ENCODE peak calls at places on chromosomes 6 and 20, in seven cellular contexts. L, G, H, Q, Z, B and E are unnamed samples.

GRCh38 chr6:90406957-90407356 is 110.3 kb upstream of the BACH2 start:
- DNase-seq in L (peak), G (peak), H (no peak), Q (peak), Z (no peak), B (no peak), E (no peak)

GRCh38 chr20:24694157-24694726 is 224.8 kb downstream of the SYNDIG1 start:
- DNase-seq in L (no peak), G (no peak), H (no peak), Q (no peak), Z (peak), B (no peak), E (no peak)

GRCh38 chr6:43009124-43009523 is 4.6 kb downstream of the MEA1 start:
- DNase-seq in L (peak), G (peak), H (no peak), Q (peak), Z (no peak), B (peak), E (no peak)

GRCh38 chr6:93580441-93580840 is 161.1 kb upstream of the EPHA7 start:
- DNase-seq in L (no peak), G (no peak), H (no peak), Q (no peak), Z (no peak), B (no peak), E (no peak)

GRCh38 chr6:24504642-24505586 is 10.1 kb downstream of the ALDH5A1 start:
- DNase-seq in L (no peak), G (no peak), H (no peak), Q (peak), Z (no peak), B (no peak), E (no peak)

GRCh38 chr6:125004198-125004597 is 42.0 kb downstream of the RNF217 start:
- DNase-seq in L (no peak), G (no peak), H (no peak), Q (peak), Z (no peak), B (peak), E (no peak)

GRCh38 chr6:51214442-51214841 is 395.8 kb downstream of the TFAP2B start:
- DNase-seq in L (peak), G (no peak), H (no peak), Q (no peak), Z (no peak), B (no peak), E (no peak)

GRCh38 chr20:6693178-6693807 is 74.2 kb upstream of the BMP2 start:
- DNase-seq in L (no peak), G (no peak), H (no peak), Q (no peak), Z (no peak), B (no peak), E (no peak)

GRCh38 chr6:1995521-1996110 is 249.8 kb downstream of the GMDS start:
- DNase-seq in L (peak), G (peak), H (no peak), Q (no peak), Z (no peak), B (no peak), E (no peak)

GRCh38 chr6:7138921-7139358 is 31.2 kb downstream of the RREB1 start:
- DNase-seq in L (peak), G (no peak), H (no peak), Q (no peak), Z (peak), B (no peak), E (no peak)

GRCh38 chr6:20448828-20449227 is 47.1 kb downstream of the E2F3 start:
- DNase-seq in L (no peak), G (no peak), H (no peak), Q (no peak), Z (no peak), B (no peak), E (no peak)

GRCh38 chr20:62572980-62573379 is 69.3 kb upstream of the SLCO4A1 start:
- DNase-seq in L (peak), G (no peak), H (no peak), Q (no peak), Z (no peak), B (no peak), E (no peak)

GRCh38 chr6:31967926-31968320 is 4.0 kb downstream of the DXO start:
- DNase-seq in L (no peak), G (no peak), H (no peak), Q (no peak), Z (no peak), B (no peak), E (no peak)

GRCh38 chr20:51319522-51319921 is 223.0 kb downstream of the NFATC2 start:
- DNase-seq in L (no peak), G (no peak), H (no peak), Q (no peak), Z (no peak), B (no peak), E (no peak)

GRCh38 chr20:5331340-5331739 is 14.6 kb upstream of the PROKR2 start:
- DNase-seq in L (no peak), G (no peak), H (no peak), Q (no peak), Z (no peak), B (no peak), E (no peak)

GRCh38 chr6:144285798-144286502 is 815 bp downstream of the UTRN start:
- DNase-seq in L (peak), G (peak), H (no peak), Q (peak), Z (peak), B (peak), E (no peak)

DNA sequence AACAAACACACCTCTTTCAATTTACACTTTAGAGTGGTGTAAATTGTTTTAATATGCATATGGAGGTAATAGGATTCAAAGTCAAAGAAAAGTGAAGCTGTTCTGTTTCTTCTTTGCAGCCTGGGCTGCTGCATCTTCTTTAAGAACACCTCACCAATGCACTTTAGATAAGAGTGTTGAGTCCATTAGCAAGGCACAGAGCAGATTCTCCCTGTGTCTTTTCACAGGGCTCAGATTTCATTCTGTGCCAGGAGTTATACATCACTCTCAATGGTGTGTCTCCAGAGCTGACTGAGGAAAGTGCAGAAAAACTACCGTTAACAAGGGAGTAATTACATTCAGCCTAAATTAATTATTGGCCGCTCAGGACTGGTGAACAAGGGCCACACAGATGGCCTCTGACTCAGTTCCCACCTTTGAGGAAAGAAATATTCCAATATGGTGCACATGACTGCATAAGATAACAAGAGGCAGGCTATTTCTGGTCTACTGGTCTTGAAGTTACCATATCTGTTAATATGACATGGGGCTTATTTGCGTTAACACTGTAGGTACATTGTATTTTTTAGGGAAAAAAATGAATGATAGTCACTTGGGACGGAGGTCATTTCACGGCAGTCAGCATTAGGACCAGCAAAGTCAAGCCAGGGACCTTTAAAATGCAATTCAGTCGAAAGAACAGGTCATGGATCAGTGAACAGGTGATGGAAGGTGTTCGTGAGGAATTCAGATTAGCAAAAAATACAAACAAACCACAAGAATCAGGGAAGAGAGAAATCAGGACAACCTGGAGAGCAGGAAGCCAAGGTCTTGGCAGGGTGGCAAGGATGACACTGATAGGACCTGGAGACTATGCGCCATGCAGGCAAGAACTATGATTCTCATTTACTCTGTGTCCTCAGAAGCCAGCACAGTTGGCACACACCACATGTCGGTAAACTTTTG is 203.7 kb downstream of the TBX18 start:
- DNase-seq in L (peak), G (no peak), H (no peak), Q (no peak), Z (no peak), B (no peak), E (no peak)
- H3K4ac ChIP-seq in L (no peak), G (no peak), H (no peak), Q (no peak), Z (no peak), B (no peak), E (no peak)

DNA sequence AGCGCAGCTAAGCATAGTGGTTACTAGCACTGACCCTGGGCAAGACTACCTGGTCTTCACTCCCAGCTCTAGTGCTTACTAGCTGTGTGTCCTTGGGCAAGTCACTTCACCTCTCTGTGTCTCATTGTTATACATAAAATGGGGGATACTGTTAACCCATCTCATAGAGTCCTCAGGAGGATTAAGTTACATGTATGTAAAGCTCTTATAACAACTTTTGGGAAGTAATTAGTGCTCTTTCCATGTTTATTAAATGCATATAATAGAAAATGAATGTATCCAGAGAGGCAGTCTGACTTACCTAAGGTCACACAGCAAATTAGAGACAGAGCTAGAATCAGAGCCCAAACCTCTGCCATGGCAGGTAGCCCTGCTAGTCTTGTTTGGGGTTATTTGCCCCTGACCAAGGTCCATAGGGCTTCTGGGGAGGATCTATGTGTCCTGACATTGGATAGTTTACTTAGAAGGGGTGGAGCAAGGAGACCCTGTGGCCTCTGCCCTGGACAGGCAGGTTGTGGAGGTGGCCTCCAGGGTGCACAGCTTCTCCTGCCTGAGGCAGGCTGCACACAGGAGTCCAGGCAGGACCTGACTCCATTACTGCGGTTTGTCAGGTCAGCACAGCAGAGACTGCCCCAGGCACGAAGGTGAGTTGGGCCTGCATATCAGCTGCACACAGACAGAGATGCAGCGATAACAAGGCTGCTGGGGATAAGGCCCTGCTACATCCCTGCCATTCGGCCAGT is 8.4 kb upstream of the MAPK13 start:
- DNase-seq in L (no peak), G (no peak), H (no peak), Q (peak), Z (no peak), B (no peak), E (no peak)
- H2AK5ac ChIP-seq in L (no peak), G (no peak), H (no peak), Q (no peak), Z (no peak), B (no peak), E (no peak)

GRCh38 chr6:139423970-139424667 is 49.7 kb upstream of the CITED2 start:
- DNase-seq in L (no peak), G (no peak), H (no peak), Q (no peak), Z (no peak), B (no peak), E (no peak)
- H3K4ac ChIP-seq in L (no peak), G (no peak), H (no peak), Q (no peak), Z (no peak), B (no peak), E (no peak)

GRCh38 chr6:121157913-121158312 is 176.4 kb downstream of the TBC1D32 start:
- DNase-seq in L (no peak), G (peak), H (no peak), Q (no peak), Z (no peak), B (no peak), E (no peak)

GRCh38 chr6:121158438-121158837 is 175.8 kb downstream of the TBC1D32 start:
- DNase-seq in L (no peak), G (peak), H (no peak), Q (no peak), Z (no peak), B (no peak), E (no peak)

GRCh38 chr6:121158924-121159323 is 175.4 kb downstream of the TBC1D32 start:
- DNase-seq in L (no peak), G (no peak), H (no peak), Q (no peak), Z (no peak), B (no peak), E (no peak)

GRCh38 chr6:121161881-121162280 is 172.4 kb downstream of the TBC1D32 start:
- DNase-seq in L (no peak), G (no peak), H (no peak), Q (no peak), Z (no peak), B (no peak), E (no peak)

GRCh38 chr6:121160276-121160675 is 174.0 kb downstream of the TBC1D32 start:
- DNase-seq in L (no peak), G (no peak), H (no peak), Q (no peak), Z (no peak), B (no peak), E (no peak)
- H2AK5ac ChIP-seq in L (no peak), G (no peak), H (no peak), Q (no peak), Z (no peak), B (no peak), E (no peak)

DNA sequence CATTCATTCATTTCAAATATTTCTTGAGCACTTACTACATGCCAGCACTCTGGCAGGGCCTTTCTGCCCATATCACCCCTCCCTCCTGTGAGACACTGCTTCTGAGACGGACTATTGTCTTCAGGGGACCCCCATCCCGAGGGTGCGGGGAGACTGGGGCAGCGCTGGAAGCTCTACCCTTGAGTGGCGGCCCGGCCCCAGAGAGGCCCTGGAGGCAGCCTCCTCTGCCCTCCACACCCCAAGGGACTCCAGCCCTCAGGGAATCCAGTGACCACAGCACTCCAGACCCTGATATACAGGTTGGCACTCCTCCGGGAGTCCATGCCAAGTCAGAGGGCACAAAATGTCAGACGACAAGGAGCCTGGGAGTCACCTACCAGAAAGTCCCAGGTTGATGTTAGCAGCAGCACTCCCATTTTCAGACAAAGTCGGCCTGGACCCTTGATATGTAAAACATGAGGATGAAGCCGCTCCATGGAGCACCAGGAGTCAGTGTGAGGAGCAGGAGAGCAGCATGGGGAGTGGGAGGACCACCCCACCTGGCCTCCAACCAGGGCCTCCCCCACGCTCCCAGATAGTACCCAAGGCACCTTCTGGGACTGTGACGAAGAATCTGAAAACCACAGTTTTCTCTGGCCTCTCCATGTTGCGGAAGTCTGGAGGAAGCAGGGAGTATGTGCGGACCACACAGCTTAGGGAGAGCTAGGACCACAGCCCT is 20.7 kb downstream of the TFEB start:
- DNase-seq in L (no peak), G (no peak), H (no peak), Q (no peak), Z (no peak), B (no peak), E (no peak)
- H3K4ac ChIP-seq in L (no peak), G (no peak), H (no peak), Q (no peak), Z (no peak), B (no peak), E (no peak)

DNA sequence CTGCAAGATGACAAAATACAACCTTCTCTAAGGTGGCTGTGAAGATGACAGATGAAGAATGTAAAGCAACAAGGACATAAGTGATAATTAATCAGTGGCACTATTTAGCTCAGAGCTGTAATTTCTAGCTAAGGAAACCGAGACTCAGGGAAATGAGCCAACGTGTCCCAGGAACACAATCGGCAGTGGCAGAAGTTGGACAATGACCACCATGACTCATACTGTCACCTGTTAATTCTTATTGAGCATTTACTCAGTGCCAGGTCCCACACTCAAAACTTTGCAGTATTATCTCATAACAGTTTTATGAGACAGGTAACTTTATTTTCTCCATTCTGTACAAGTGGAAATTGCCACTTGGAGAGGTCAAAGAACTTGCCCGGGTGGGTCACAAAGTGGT is 55.8 kb downstream of the LAMA4 start:
- DNase-seq in L (no peak), G (no peak), H (no peak), Q (no peak), Z (no peak), B (no peak), E (no peak)
- H2AK5ac ChIP-seq in L (no peak), G (no peak), H (no peak), Q (no peak), Z (no peak), B (no peak), E (no peak)